ENCODE peak calls at places on chromosomes 13 and 19, in five cellular contexts. M, G, E, R and Z are unnamed samples.

GRCh38 chr13:109790951-109791605 is 4.7 kb upstream of the IRS2 start:
- DNase-seq in R (no peak), M (no peak), G (peak; percentile 55), E (no peak), Z (peak; percentile 21)

GRCh38 chr13:106772202-106772601 is 204.3 kb upstream of the ARGLU1 start:
- DNase-seq in M (no peak), G (no peak), R (no peak), E (no peak), Z (no peak)

GRCh38 chr13:24648983-24649684 is 31.1 kb upstream of the ATP12A start:
- DNase-seq in G (no peak), R (no peak), E (no peak), M (no peak), Z (peak; percentile 29)

GRCh38 chr13:27510082-27510481 is 59.7 kb upstream of the MTIF3 start:
- DNase-seq in M (no peak), R (no peak), G (no peak), E (no peak), Z (no peak)

GRCh38 chr19:22945560-22945959 is 57.4 kb downstream of the ZNF728 start:
- DNase-seq in G (no peak), R (no peak), M (no peak), E (no peak), Z (peak; percentile 69)

GRCh38 chr13:33970746-33971145 is 152.8 kb downstream of the RFC3 start:
- DNase-seq in M (no peak), R (no peak), G (no peak), E (no peak), Z (no peak)

GRCh38 chr13:29947839-29948238 is 97.4 kb upstream of the UBL3 start:
- DNase-seq in M (no peak), R (no peak), G (no peak), E (no peak), Z (no peak)

GRCh38 chr13:40981361-40981760 is 37.8 kb downstream of the ELF1 start:
- DNase-seq in R (no peak), E (no peak), M (no peak), G (no peak), Z (peak; percentile 58)

GRCh38 chr13:27696731-27697130 is 75.0 kb downstream of the POLR1D start:
- DNase-seq in R (no peak), M (no peak), E (no peak), G (no peak), Z (peak; percentile 67)

GRCh38 chr19:1794424-1795185 is 17.5 kb downstream of the ATP8B3 start:
- DNase-seq in G (no peak), E (no peak), M (no peak), R (no peak), Z (no peak)

GRCh38 chr13:98232456-98232855 is 55.4 kb upstream of the RNF113B start:
- DNase-seq in R (no peak), G (no peak), M (no peak), E (no peak), Z (no peak)

GRCh38 chr19:14333101-14333871 is 48.0 kb upstream of the ADGRE5 start:
- DNase-seq in M (no peak), E (no peak), R (no peak), G (no peak), Z (no peak)

GRCh38 chr13:105702441-105702840 is 833.0 kb downstream of the EFNB2 start:
- DNase-seq in M (no peak), R (no peak), G (no peak), E (no peak), Z (no peak)

GRCh38 chr13:45781553-45782326 is 69.8 kb downstream of the SIAH3 start:
- DNase-seq in R (no peak), E (no peak), G (no peak), M (no peak), Z (no peak)

GRCh38 chr13:30796132-30796832 is 60.9 kb downstream of the ALOX5AP start:
- DNase-seq in G (no peak), R (no peak), M (no peak), E (no peak), Z (peak; percentile 14)

GRCh38 chr19:38851622-38852230 is 1.9 kb upstream of the HNRNPL start:
- DNase-seq in M (peak; percentile 96), G (peak; percentile 88), R (peak; percentile 87), E (peak; percentile 96), Z (peak; percentile 95)

GRCh38 chr19:327291-328024 is 17.1 kb downstream of the MIER2 start:
- DNase-seq in R (no peak), G (no peak), E (no peak), M (no peak), Z (no peak)

GRCh38 chr19:8423821-8424223 is 10.7 kb downstream of the MARCHF2 start:
- DNase-seq in E (peak; percentile 56), R (no peak), M (peak; percentile 86), G (no peak), Z (no peak)

GRCh38 chr13:113425931-113426590 is 27.2 kb downstream of the ADPRHL1 start:
- DNase-seq in G (no peak), E (no peak), M (no peak), R (no peak), Z (no peak)

GRCh38 chr13:94315188-94315587 is 164.3 kb downstream of the DCT start:
- DNase-seq in G (no peak), M (no peak), R (no peak), E (no peak), Z (no peak)

GRCh38 chr13:100547805-100548204 is 40.8 kb downstream of the GGACT start:
- DNase-seq in R (no peak), M (no peak), G (no peak), E (no peak), Z (no peak)

GRCh38 chr13:73040968-73041580 is 17.7 kb upstream of the KLF5 start:
- DNase-seq in G (no peak), E (no peak), R (no peak), M (no peak), Z (no peak)

GRCh38 chr13:72004975-72005374 is 138.0 kb upstream of the DACH1 start:
- DNase-seq in E (no peak), G (no peak), M (no peak), R (no peak), Z (no peak)

GRCh38 chr13:110815471-110816204 is 99.2 kb downstream of the ANKRD10 start:
- DNase-seq in G (no peak), M (no peak), R (no peak), E (no peak), Z (no peak)

GRCh38 chr13:84430015-84430414 is 547.7 kb upstream of the SLITRK1 start:
- DNase-seq in R (no peak), G (no peak), E (no peak), M (no peak), Z (no peak)

GRCh38 chr13:28983661-28984060 is 163.5 kb downstream of the MTUS2 start:
- DNase-seq in R (no peak), M (no peak), G (no peak), E (no peak), Z (no peak)

GRCh38 chr13:32947886-32948285 is 68.3 kb upstream of the KL start:
- DNase-seq in E (no peak), R (no peak), G (no peak), M (no peak), Z (no peak)

GRCh38 chr19:48969276-48970138 is 4.4 kb downstream of the FTL start:
- DNase-seq in G (no peak), R (no peak), E (no peak), M (no peak), Z (peak; percentile 79)

GRCh38 chr19:10422846-10423245 is 2.5 kb downstream of the PDE4A start:
- DNase-seq in E (no peak), M (no peak), R (no peak), G (no peak), Z (no peak)
- H3K4me1 ChIP-seq in E (no peaks in the 10 kb centered on the region), M (peaks cover 45% of the 10 kb centered on the region), R (peaks cover 73% of the 10 kb centered on the region), G (peaks cover 73% of the 10 kb centered on the region), Z (peaks cover 63% of the 10 kb centered on the region)

GRCh38 chr19:44590245-44591059 is 22.9 kb upstream of the IGSF23 start:
- DNase-seq in E (no peak), G (no peak), M (no peak), R (no peak), Z (no peak)
- H3K4me1 ChIP-seq in E (no peaks in the 10 kb centered on the region), G (no peaks in the 10 kb centered on the region), M (peaks cover 12% of the 10 kb centered on the region), R (no peaks in the 10 kb centered on the region), Z (no peaks in the 10 kb centered on the region)

GRCh38 chr13:87675851-87676250 is 4.7 kb downstream of the SLITRK5 start:
- DNase-seq in G (no peak), R (no peak), M (no peak), E (no peak), Z (no peak)
- H3K4me1 ChIP-seq in G (no peaks in the 10 kb centered on the region), R (peaks cover 5% of the 10 kb centered on the region), M (peaks cover 44% of the 10 kb centered on the region), E (no peaks in the 10 kb centered on the region), Z (peaks cover 56% of the 10 kb centered on the region)

GRCh38 chr19:5957132-5957531 is 20.8 kb downstream of the RANBP3 start:
- DNase-seq in G (no peak), R (no peak), E (no peak), M (no peak), Z (no peak)

GRCh38 chr19:5959260-5960004 is 18.5 kb downstream of the RANBP3 start:
- DNase-seq in M (no peak), G (no peak), E (no peak), R (no peak), Z (no peak)

GRCh38 chr19:5956728-5957127 is 21.2 kb downstream of the RANBP3 start:
- DNase-seq in M (no peak), E (no peak), G (no peak), R (no peak), Z (no peak)

GRCh38 chr19:5958851-5959122 is 19.2 kb downstream of the RANBP3 start:
- DNase-seq in G (no peak), E (no peak), M (no peak), R (no peak), Z (no peak)

GRCh38 chr19:5958074-5958850 is 19.7 kb downstream of the RANBP3 start:
- DNase-seq in E (no peak), M (no peak), G (no peak), R (no peak), Z (no peak)
- H3K4me1 ChIP-seq in E (peaks cover 21% of the 10 kb centered on the region), M (peaks cover 91% of the 10 kb centered on the region), G (peaks cover 96% of the 10 kb centered on the region), R (peaks cover 78% of the 10 kb centered on the region), Z (peaks cover 49% of the 10 kb centered on the region)